ENCODE peak calls at places on chromosomes 3 and 15, in seven cellular contexts. X is HL-60, I is cardiac fibroblast, B is fibroblast of villous mesenchyme, S is HFFc6, Z is Panc1, H is tibial artery. K is an unnamed sample.

GRCh38 chr15:58077427-58077826 is 11.9 kb upstream of the ALDH1A2 start:
- DNase-seq in Z (no peak), B (no peak), X (no peak), H (no peak), S (no peak), I (peak), K (peak)

GRCh38 chr15:99385865-99386264 is 134.6 kb downstream of the LRRC28 start:
- DNase-seq in I (peak), H (no peak), X (no peak), B (peak), S (no peak), Z (no peak), K (no peak)

GRCh38 chr15:99070268-99070667 is 34.6 kb upstream of the SYNM start:
- DNase-seq in B (no peak), I (no peak), H (no peak), Z (no peak), S (no peak), X (no peak), K (no peak)

GRCh38 chr3:87076951-87077350 is 86.0 kb upstream of the VGLL3 start:
- DNase-seq in S (peak), B (peak), Z (no peak), H (no peak), X (no peak), I (peak), K (no peak)

GRCh38 chr3:45143673-45144670 is 2.2 kb downstream of the CDCP1 start:
- DNase-seq in X (no peak), I (no peak), H (no peak), Z (no peak), B (peak), S (no peak), K (no peak)

GRCh38 chr3:138351916-138352555 is 3.7 kb downstream of the MRAS start:
- DNase-seq in S (no peak), B (no peak), H (no peak), I (no peak), X (no peak), Z (no peak), K (no peak)

GRCh38 chr3:40152482-40153133 is 156.9 kb upstream of the EIF1B start:
- DNase-seq in X (no peak), S (no peak), H (no peak), Z (no peak), I (no peak), B (no peak), K (no peak)

GRCh38 chr15:29348308-29348914 is 78.8 kb upstream of the NSMCE3 start:
- DNase-seq in Z (no peak), I (no peak), B (no peak), H (no peak), X (no peak), S (no peak), K (no peak)

GRCh38 chr3:141875893-141876380 is 506 bp upstream of the ATP1B3 start:
- DNase-seq in X (peak), I (peak), Z (peak), B (peak), S (peak), H (peak), K (no peak)

GRCh38 chr3:56940989-56941388 is 119.5 kb upstream of the SPATA12 start:
- DNase-seq in I (no peak), Z (no peak), H (no peak), B (no peak), S (no peak), X (no peak), K (no peak)

GRCh38 chr15:78340243-78341056 is at the start of gene CRABP1:
- DNase-seq in X (no peak), B (no peak), S (no peak), Z (no peak), I (no peak), H (no peak), K (peak)

GRCh38 chr3:111923095-111923771 is 55.6 kb upstream of the ABHD10 start:
- DNase-seq in X (no peak), S (no peak), B (no peak), I (peak), Z (no peak), H (no peak), K (no peak)

GRCh38 chr3:156317457-156317856 is 197.1 kb downstream of the KCNAB1 start:
- DNase-seq in Z (peak), B (peak), H (no peak), X (no peak), S (peak), I (peak), K (no peak)

DNA sequence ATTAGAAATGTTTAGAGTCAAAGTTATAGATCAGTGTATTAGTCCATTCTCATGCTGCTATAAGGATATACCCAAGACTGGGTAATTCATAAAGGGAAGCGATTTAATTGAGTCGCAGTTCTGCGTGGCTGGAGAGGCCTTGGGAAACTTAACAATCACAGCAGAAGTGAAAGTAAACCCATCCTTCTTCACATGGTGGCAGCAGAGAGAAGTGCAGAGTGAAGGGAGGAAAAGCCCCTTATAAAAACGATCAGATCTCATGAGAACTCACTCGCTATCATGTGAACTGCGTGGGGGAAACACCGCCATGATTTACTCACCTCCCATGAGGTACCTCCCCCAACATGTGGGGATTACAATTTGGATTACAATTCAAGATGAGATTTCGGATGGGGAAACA is 871.5 kb downstream of the DIPK2A start:
- DNase-seq in Z (no peak), X (no peak), I (no peak), H (no peak), B (no peak), S (no peak), K (no peak)
- TF ChIP-seq CTCF in Z (peak), X (no peak), I (no peak), H (no peak), B (peak), S (no peak), K (no peak)

GRCh38 chr3:71585891-71586809 is 2.6 kb upstream of the FOXP1 start:
- DNase-seq in S (peak), X (no peak), H (no peak), Z (peak), B (peak), I (peak), K (peak)

GRCh38 chr3:71589132-71589531 is 5.6 kb upstream of the FOXP1 start:
- DNase-seq in I (no peak), X (no peak), B (no peak), S (no peak), Z (no peak), H (no peak), K (no peak)

GRCh38 chr3:71587958-71588357 is 4.4 kb upstream of the FOXP1 start:
- DNase-seq in B (no peak), Z (no peak), I (no peak), H (no peak), S (no peak), X (no peak), K (no peak)

GRCh38 chr3:71585126-71585525 is 1.6 kb upstream of the FOXP1 start:
- DNase-seq in X (peak), I (peak), S (no peak), H (no peak), Z (no peak), B (no peak), K (peak)

DNA sequence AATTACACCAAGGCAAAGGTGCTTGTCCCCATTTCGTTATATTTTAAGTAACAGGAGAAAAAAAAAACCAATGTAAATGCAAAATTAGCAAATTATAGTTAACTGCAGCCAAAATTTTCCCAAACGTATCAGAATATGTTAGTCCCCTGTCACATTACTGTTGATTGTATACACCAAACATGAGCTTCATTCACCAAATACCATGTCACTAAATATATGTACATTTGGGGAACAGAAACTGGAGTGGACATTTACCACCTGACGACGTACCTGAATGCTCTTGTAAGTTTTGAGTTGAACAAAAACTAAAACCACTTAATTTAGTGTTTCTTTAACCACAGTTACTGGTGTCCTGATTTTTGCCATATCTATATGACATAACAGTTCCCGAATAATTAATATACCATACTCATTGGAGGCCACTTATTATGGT is 3.3 kb upstream of the FOXP1 start:
- DNase-seq in X (no peak), Z (no peak), H (no peak), S (no peak), B (no peak), I (no peak), K (no peak)
- TF ChIP-seq CTCF in X (no peak), Z (peak), H (no peak), S (peak), B (no peak), I (no peak), K (no peak)

GRCh38 chr3:42638339-42638842 is 15.1 kb upstream of the ZBTB47 start:
- DNase-seq in Z (no peak), S (no peak), I (no peak), X (no peak), H (no peak), B (peak), K (no peak)

GRCh38 chr3:42637001-42637400 is 16.5 kb upstream of the ZBTB47 start:
- DNase-seq in Z (no peak), I (no peak), H (no peak), S (no peak), B (no peak), X (no peak), K (no peak)

GRCh38 chr3:42632146-42632545 is 21.4 kb upstream of the ZBTB47 start:
- DNase-seq in B (peak), H (no peak), Z (no peak), I (peak), S (no peak), X (no peak), K (no peak)

GRCh38 chr3:42633544-42633943 is 20.0 kb upstream of the ZBTB47 start:
- DNase-seq in Z (no peak), I (no peak), S (no peak), H (no peak), B (no peak), X (no peak), K (no peak)

DNA sequence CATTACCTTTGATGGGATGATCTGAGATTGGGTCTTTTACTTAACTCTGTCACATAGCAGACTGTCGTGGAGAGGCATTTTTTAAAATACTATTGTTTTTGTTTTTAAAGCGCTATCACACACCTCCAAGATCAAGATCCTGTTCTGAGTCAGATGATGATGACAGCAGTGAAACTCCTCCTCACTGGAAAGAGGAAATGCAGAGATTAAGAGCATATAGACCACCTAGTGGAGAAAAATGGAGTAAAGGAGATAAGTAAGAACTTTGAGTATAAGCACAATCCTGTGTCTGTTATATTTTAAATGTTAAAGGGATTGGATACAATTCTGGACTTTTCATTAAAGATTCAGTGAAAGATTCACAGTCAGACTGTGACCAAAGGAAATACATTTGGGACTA is 18.4 kb upstream of the ZBTB47 start:
- DNase-seq in Z (no peak), X (no peak), B (peak), I (peak), H (no peak), S (peak), K (no peak)
- TF ChIP-seq CTCF in Z (no peak), X (peak), B (no peak), I (peak), H (no peak), S (peak), K (no peak)

DNA sequence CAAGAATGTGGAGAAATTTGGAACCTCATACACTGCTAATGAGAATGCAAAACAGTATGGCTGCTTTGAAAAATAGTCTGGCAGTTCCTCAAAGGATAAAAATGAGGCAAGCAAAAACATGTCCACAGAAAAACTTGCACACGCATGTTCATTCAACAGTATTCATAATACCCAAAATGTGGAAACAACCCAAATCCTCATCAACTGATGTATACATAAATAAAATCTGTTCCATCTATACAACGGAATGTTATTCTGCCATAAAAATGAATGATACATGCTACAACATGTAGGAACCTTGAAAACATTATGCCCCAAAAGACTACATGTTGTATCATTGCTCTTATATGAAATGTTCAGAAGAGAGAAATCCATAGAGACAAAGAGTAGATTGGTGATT is 36.4 kb upstream of the OXTR start:
- DNase-seq in X (no peak), H (no peak), S (no peak), Z (no peak), I (no peak), B (no peak), K (no peak)
- TF ChIP-seq CTCF in X (no peak), H (no peak), S (no peak), Z (no peak), I (no peak), B (no peak), K (no peak)

GRCh38 chr3:169746924-169747323 is 17.9 kb downstream of the TERC start:
- DNase-seq in H (no peak), I (no peak), Z (no peak), B (no peak), X (peak), S (no peak), K (no peak)

GRCh38 chr3:169739067-169739466 is 25.8 kb downstream of the TERC start:
- DNase-seq in S (no peak), X (no peak), H (no peak), Z (no peak), I (no peak), B (no peak), K (no peak)

GRCh38 chr3:169748670-169749069 is 16.2 kb downstream of the TERC start:
- DNase-seq in B (no peak), H (no peak), S (no peak), Z (no peak), X (no peak), I (no peak), K (no peak)

DNA sequence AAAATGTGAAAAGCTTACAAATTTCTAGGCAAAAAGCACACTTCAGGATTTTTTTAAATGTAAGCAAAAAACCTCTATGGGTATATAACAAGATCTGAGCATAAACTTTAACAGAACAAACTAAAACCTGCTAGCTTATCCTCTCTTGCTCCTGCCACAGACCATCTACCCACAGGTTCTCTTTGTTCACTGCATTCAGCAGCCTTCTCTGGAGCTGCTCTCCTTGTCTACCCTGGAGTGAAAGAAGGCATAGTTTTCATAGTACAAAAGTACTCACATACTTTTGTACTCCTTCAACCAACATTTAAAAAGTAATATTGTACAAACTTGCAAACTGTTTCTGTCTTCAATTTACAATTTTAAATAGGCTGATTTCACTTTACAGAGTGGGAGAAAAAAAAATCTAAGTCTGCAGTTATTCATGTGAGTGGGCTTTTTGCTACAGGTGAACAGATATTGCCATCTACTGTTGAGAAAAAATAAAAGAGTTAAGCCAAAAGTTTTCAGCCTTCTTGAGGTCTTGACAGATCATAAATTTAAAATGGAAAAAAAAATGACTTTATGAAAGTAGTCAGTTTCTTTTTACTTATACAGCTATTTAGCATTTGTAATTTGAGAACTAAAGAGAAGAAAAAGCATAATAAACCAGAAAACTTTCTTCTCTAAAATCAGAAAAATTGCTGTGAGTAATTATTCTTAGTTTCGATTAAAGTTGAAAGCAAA is 20.4 kb downstream of the TERC start:
- DNase-seq in X (no peak), H (no peak), B (peak), I (peak), Z (no peak), S (no peak), K (no peak)
- TF ChIP-seq CTCF in X (no peak), H (peak), B (peak), I (peak), Z (peak), S (peak), K (peak)

GRCh38 chr3:50503504-50503903 is at the start of gene CACNA2D2:
- DNase-seq in I (no peak), S (no peak), Z (no peak), X (peak), B (no peak), H (peak), K (peak)

GRCh38 chr3:50504681-50505080 is 1.2 kb upstream of the CACNA2D2 start:
- DNase-seq in S (no peak), Z (no peak), I (no peak), B (no peak), X (no peak), H (no peak), K (no peak)

GRCh38 chr3:50502225-50502583 is 1.2 kb downstream of the CACNA2D2 start:
- DNase-seq in X (no peak), Z (no peak), B (no peak), I (no peak), H (no peak), S (no peak), K (no peak)

GRCh38 chr3:50503947-50504346 is 513 bp upstream of the CACNA2D2 start:
- DNase-seq in S (no peak), B (no peak), X (no peak), Z (no peak), H (no peak), I (no peak), K (no peak)

GRCh38 chr3:50502584-50503423 is 630 bp downstream of the CACNA2D2 start:
- DNase-seq in S (no peak), I (no peak), B (no peak), X (no peak), Z (no peak), H (no peak), K (no peak)
- TF ChIP-seq CTCF in S (no peak), I (no peak), B (no peak), X (no peak), Z (no peak), H (no peak), K (no peak)

DNA sequence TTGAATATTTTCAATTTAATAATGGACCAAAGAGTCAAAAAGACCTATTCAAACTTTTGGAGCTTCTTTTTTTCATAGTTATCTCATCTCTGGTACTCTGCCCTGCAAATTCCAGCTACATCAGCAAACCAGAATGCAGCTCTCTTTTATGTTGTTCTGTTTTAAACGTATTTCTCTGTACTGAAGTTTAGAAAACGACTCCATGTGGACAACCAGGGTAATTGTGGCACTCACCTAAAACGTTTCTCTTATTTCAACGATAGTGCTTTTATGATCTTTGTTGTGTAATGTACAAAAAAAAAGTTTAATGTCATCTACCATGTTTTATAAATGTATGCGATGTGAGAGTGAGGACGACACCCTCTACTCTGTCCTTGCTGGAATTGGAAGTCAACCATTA is 1472.3 kb upstream of the GBE1 start:
- DNase-seq in X (no peak), Z (no peak), S (no peak), I (no peak), H (no peak), B (no peak), K (no peak)
- TF ChIP-seq CTCF in X (no peak), Z (no peak), S (no peak), I (no peak), H (no peak), B (no peak), K (no peak)